ENCODE peak calls at places on chromosomes 1 and 21, in six cellular contexts. One of them, this sample, is unnamed.

GRCh38 chr1:24991242-24992037 is 61.4 kb upstream of the RUNX3 start:
- DNase-seq in brain microvascular endothelial cell: no peak
- DNase-seq in cardiac muscle cell: no peak
- DNase-seq in colonic mucosa: no peak
- DNase-seq in heart right ventricle: no peak
- DNase-seq in psoas muscle: no peak
- DNase-seq in this sample: no peak

GRCh38 chr1:196649990-196650389 is 1.9 kb upstream of the CFH start:
- DNase-seq in heart right ventricle: no peak
- DNase-seq in cardiac muscle cell: no peak
- DNase-seq in brain microvascular endothelial cell: no peak
- DNase-seq in colonic mucosa: no peak
- DNase-seq in psoas muscle: no peak
- DNase-seq in this sample: no peak

GRCh38 chr1:94737124-94737998 is 82.8 kb upstream of the SLC44A3 start:
- DNase-seq in cardiac muscle cell: peak; percentile 86
- DNase-seq in psoas muscle: no peak
- DNase-seq in colonic mucosa: no peak
- DNase-seq in heart right ventricle: no peak
- DNase-seq in brain microvascular endothelial cell: no peak
- DNase-seq in this sample: no peak

GRCh38 chr1:153649867-153650235 is 8.7 kb upstream of the SNAPIN start:
- DNase-seq in cardiac muscle cell: no peak
- DNase-seq in colonic mucosa: no peak
- DNase-seq in heart right ventricle: peak; percentile 59
- DNase-seq in psoas muscle: peak; percentile 85
- DNase-seq in brain microvascular endothelial cell: no peak
- DNase-seq in this sample: no peak

GRCh38 chr1:27137022-27137542 is 17.8 kb downstream of the SLC9A1 start:
- DNase-seq in colonic mucosa: peak; percentile 60
- DNase-seq in heart right ventricle: peak; percentile 44
- DNase-seq in brain microvascular endothelial cell: no peak
- DNase-seq in psoas muscle: peak; percentile 57
- DNase-seq in cardiac muscle cell: no peak
- DNase-seq in this sample: no peak

GRCh38 chr1:211580303-211580687 is 1.3 kb upstream of the SLC30A1 start:
- DNase-seq in heart right ventricle: no peak
- DNase-seq in colonic mucosa: no peak
- DNase-seq in cardiac muscle cell: no peak
- DNase-seq in psoas muscle: no peak
- DNase-seq in brain microvascular endothelial cell: no peak
- DNase-seq in this sample: no peak

GRCh38 chr1:7624791-7625355 is 146.2 kb upstream of the VAMP3 start:
- DNase-seq in brain microvascular endothelial cell: no peak
- DNase-seq in colonic mucosa: no peak
- DNase-seq in heart right ventricle: no peak
- DNase-seq in psoas muscle: no peak
- DNase-seq in cardiac muscle cell: no peak
- DNase-seq in this sample: no peak

GRCh38 chr1:203425668-203425999 is 50.0 kb upstream of the PRELP start:
- DNase-seq in cardiac muscle cell: no peak
- DNase-seq in colonic mucosa: no peak
- DNase-seq in psoas muscle: no peak
- DNase-seq in heart right ventricle: no peak
- DNase-seq in brain microvascular endothelial cell: no peak
- DNase-seq in this sample: no peak

GRCh38 chr1:231016234-231016633 is 23.8 kb downstream of the FAM89A start:
- DNase-seq in psoas muscle: no peak
- DNase-seq in colonic mucosa: no peak
- DNase-seq in brain microvascular endothelial cell: no peak
- DNase-seq in cardiac muscle cell: no peak
- DNase-seq in heart right ventricle: no peak
- DNase-seq in this sample: no peak

GRCh38 chr1:154402409-154402921 is 2.7 kb upstream of the IL6R start:
- DNase-seq in cardiac muscle cell: no peak
- DNase-seq in brain microvascular endothelial cell: no peak
- DNase-seq in colonic mucosa: no peak
- DNase-seq in heart right ventricle: no peak
- DNase-seq in psoas muscle: no peak
- DNase-seq in this sample: no peak

GRCh38 chr1:92711473-92712165 is 73.3 kb downstream of the EVI5 start:
- DNase-seq in heart right ventricle: no peak
- DNase-seq in psoas muscle: no peak
- DNase-seq in brain microvascular endothelial cell: no peak
- DNase-seq in cardiac muscle cell: no peak
- DNase-seq in colonic mucosa: no peak
- DNase-seq in this sample: no peak

GRCh38 chr1:51726544-51727225 is 109.8 kb downstream of the OSBPL9 start:
- DNase-seq in psoas muscle: no peak
- DNase-seq in colonic mucosa: no peak
- DNase-seq in heart right ventricle: no peak
- DNase-seq in brain microvascular endothelial cell: no peak
- DNase-seq in cardiac muscle cell: no peak
- DNase-seq in this sample: no peak

GRCh38 chr1:207990455-207990854 is 79.5 kb upstream of the CD34 start:
- DNase-seq in heart right ventricle: no peak
- DNase-seq in cardiac muscle cell: no peak
- DNase-seq in brain microvascular endothelial cell: no peak
- DNase-seq in psoas muscle: no peak
- DNase-seq in colonic mucosa: peak; percentile 3
- DNase-seq in this sample: no peak

DNA sequence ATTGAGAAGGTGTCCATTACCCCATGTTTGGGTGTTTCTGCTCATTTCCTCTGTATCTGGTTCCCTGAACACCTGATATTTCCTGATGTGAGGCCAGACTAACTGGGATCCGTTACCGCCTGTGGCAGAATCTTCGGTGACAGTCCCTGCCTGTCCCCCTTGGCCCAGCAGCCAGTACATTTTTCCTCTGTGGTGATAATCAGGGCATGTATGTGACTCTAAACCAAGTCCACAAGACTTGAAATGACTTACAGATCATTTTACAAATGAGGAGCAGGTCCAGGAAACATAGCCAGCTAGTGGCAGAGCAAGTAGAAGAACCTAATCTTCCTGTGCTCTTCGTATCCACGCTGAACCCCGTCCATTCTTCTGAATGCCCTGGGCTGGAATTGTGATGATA is 143.5 kb upstream of the IPO9 start:
- DNase-seq in cardiac muscle cell: no peak
- DNase-seq in heart right ventricle: no peak
- DNase-seq in colonic mucosa: no peak
- DNase-seq in psoas muscle: no peak
- DNase-seq in brain microvascular endothelial cell: no peak
- DNase-seq in this sample: no peak
- H3K27ac ChIP-seq in cardiac muscle cell: no peak overlapping the region
- H3K27ac ChIP-seq in heart right ventricle: no peak overlapping the region
- H3K27ac ChIP-seq in colonic mucosa: no peak overlapping the region
- H3K27ac ChIP-seq in psoas muscle: peak overlapping the region; percentile 16
- H3K27ac ChIP-seq in brain microvascular endothelial cell: no peak overlapping the region
- H3K27ac ChIP-seq in this sample: no peak overlapping the region

GRCh38 chr21:37912616-37913015 is 3.6 kb downstream of the KCNJ6 start:
- DNase-seq in cardiac muscle cell: no peak
- DNase-seq in psoas muscle: no peak
- DNase-seq in colonic mucosa: no peak
- DNase-seq in brain microvascular endothelial cell: no peak
- DNase-seq in heart right ventricle: no peak
- DNase-seq in this sample: no peak

GRCh38 chr21:37907076-37907475 is 9.2 kb downstream of the KCNJ6 start:
- DNase-seq in colonic mucosa: no peak
- DNase-seq in psoas muscle: no peak
- DNase-seq in brain microvascular endothelial cell: no peak
- DNase-seq in heart right ventricle: no peak
- DNase-seq in cardiac muscle cell: no peak
- DNase-seq in this sample: no peak

GRCh38 chr21:37914211-37914900 is 1.9 kb downstream of the KCNJ6 start:
- DNase-seq in brain microvascular endothelial cell: peak; percentile 3
- DNase-seq in psoas muscle: no peak
- DNase-seq in heart right ventricle: no peak
- DNase-seq in colonic mucosa: no peak
- DNase-seq in cardiac muscle cell: peak; percentile 2
- DNase-seq in this sample: no peak

GRCh38 chr21:37908691-37909090 is 7.6 kb downstream of the KCNJ6 start:
- DNase-seq in psoas muscle: no peak
- DNase-seq in colonic mucosa: no peak
- DNase-seq in brain microvascular endothelial cell: no peak
- DNase-seq in cardiac muscle cell: no peak
- DNase-seq in heart right ventricle: no peak
- DNase-seq in this sample: no peak

GRCh38 chr21:37909936-37910335 is 6.3 kb downstream of the KCNJ6 start:
- DNase-seq in cardiac muscle cell: no peak
- DNase-seq in brain microvascular endothelial cell: no peak
- DNase-seq in psoas muscle: no peak
- DNase-seq in heart right ventricle: no peak
- DNase-seq in colonic mucosa: no peak
- DNase-seq in this sample: no peak
- H3K27ac ChIP-seq in cardiac muscle cell: no peak overlapping the region
- H3K27ac ChIP-seq in brain microvascular endothelial cell: no peak overlapping the region
- H3K27ac ChIP-seq in psoas muscle: no peak overlapping the region
- H3K27ac ChIP-seq in heart right ventricle: no peak overlapping the region
- H3K27ac ChIP-seq in colonic mucosa: no peak overlapping the region
- H3K27ac ChIP-seq in this sample: no peak overlapping the region

GRCh38 chr1:34856697-34857096 is 2.9 kb downstream of the SMIM12 start:
- DNase-seq in colonic mucosa: no peak
- DNase-seq in cardiac muscle cell: no peak
- DNase-seq in heart right ventricle: no peak
- DNase-seq in psoas muscle: no peak
- DNase-seq in brain microvascular endothelial cell: no peak
- DNase-seq in this sample: no peak

GRCh38 chr1:34850382-34850781 is 9.2 kb downstream of the SMIM12 start:
- DNase-seq in heart right ventricle: no peak
- DNase-seq in cardiac muscle cell: no peak
- DNase-seq in psoas muscle: no peak
- DNase-seq in brain microvascular endothelial cell: no peak
- DNase-seq in colonic mucosa: no peak
- DNase-seq in this sample: no peak

GRCh38 chr1:34851431-34852105 is 8.0 kb downstream of the SMIM12 start:
- DNase-seq in colonic mucosa: no peak
- DNase-seq in heart right ventricle: peak; percentile 76
- DNase-seq in cardiac muscle cell: peak; percentile 17
- DNase-seq in brain microvascular endothelial cell: peak; percentile 59
- DNase-seq in psoas muscle: peak; percentile 54
- DNase-seq in this sample: no peak

GRCh38 chr1:34847094-34847493 is 12.5 kb downstream of the SMIM12 start:
- DNase-seq in heart right ventricle: no peak
- DNase-seq in psoas muscle: no peak
- DNase-seq in brain microvascular endothelial cell: no peak
- DNase-seq in colonic mucosa: no peak
- DNase-seq in cardiac muscle cell: no peak
- DNase-seq in this sample: no peak

GRCh38 chr1:34852677-34853217 is 6.8 kb downstream of the SMIM12 start:
- DNase-seq in psoas muscle: peak; percentile 84
- DNase-seq in cardiac muscle cell: peak; percentile 96
- DNase-seq in brain microvascular endothelial cell: peak; percentile 97
- DNase-seq in colonic mucosa: peak; percentile 93
- DNase-seq in heart right ventricle: peak; percentile 91
- DNase-seq in this sample: peak; percentile 76
- H3K27ac ChIP-seq in psoas muscle: peak overlapping the region; percentile 59
- H3K27ac ChIP-seq in cardiac muscle cell: peak overlapping the region; percentile 91
- H3K27ac ChIP-seq in brain microvascular endothelial cell: no peak overlapping the region
- H3K27ac ChIP-seq in colonic mucosa: no peak overlapping the region
- H3K27ac ChIP-seq in heart right ventricle: peak overlapping the region; percentile 33
- H3K27ac ChIP-seq in this sample: no peak overlapping the region

GRCh38 chr21:45301521-45302081 is 13.9 kb upstream of the POFUT2 start:
- DNase-seq in colonic mucosa: no peak
- DNase-seq in psoas muscle: no peak
- DNase-seq in cardiac muscle cell: no peak
- DNase-seq in brain microvascular endothelial cell: no peak
- DNase-seq in heart right ventricle: no peak
- DNase-seq in this sample: no peak
- H3K27ac ChIP-seq in colonic mucosa: peak overlapping the region; percentile 36
- H3K27ac ChIP-seq in psoas muscle: peak overlapping the region; percentile 71
- H3K27ac ChIP-seq in cardiac muscle cell: no peak overlapping the region
- H3K27ac ChIP-seq in brain microvascular endothelial cell: peak overlapping the region; percentile 99
- H3K27ac ChIP-seq in heart right ventricle: peak overlapping the region; percentile 95
- H3K27ac ChIP-seq in this sample: peak overlapping the region; percentile 90